ENCODE peak calls at places on chromosomes 5 and 9, in nine cellular contexts. Q is germinal center; G is NCI-H1436; X is T-cell; B is activated T-helper 9 cell treated with anti-CD3 and anti-CD28 coated beads, Interleukin-2, amount 50 U/mL, for 16 hours; T is fibroblast of lung; W is caudate nucleus; E is GM19239; J is mesendoderm. Y is an unnamed sample.

GRCh38 chr5:91848453-91848852 is 465.3 kb upstream of the ARRDC3 start:
- DNase-seq in X (no peak), E (no peak), J (peak), Q (no peak), B (no peak), G (no peak), W (no peak), T (peak), Y (no peak)

GRCh38 chr5:150060471-150060870 is 25.9 kb downstream of the CSF1R start:
- DNase-seq in B (no peak), W (no peak), E (no peak), T (no peak), G (no peak), Q (no peak), J (no peak), X (no peak), Y (no peak)

GRCh38 chr5:86880785-86881492 is 263.2 kb downstream of the COX7C start:
- DNase-seq in E (no peak), B (no peak), J (peak), G (peak), T (peak), X (no peak), W (peak), Q (peak), Y (no peak)

GRCh38 chr5:23367863-23368262 is 139.5 kb upstream of the PRDM9 start:
- DNase-seq in G (no peak), X (no peak), B (no peak), E (no peak), J (no peak), T (peak), W (no peak), Q (no peak), Y (no peak)

GRCh38 chr5:180070726-180071417 is 687 bp downstream of the RNF130 start:
- DNase-seq in W (no peak), T (peak), X (no peak), G (no peak), J (peak), Q (no peak), B (no peak), E (no peak), Y (no peak)

GRCh38 chr5:21225223-21226064 is 1237.4 kb upstream of the CDH18 start:
- DNase-seq in W (no peak), J (peak), G (no peak), T (no peak), X (no peak), B (no peak), Q (no peak), E (no peak), Y (no peak)

GRCh38 chr5:122394313-122394712 is 82.3 kb downstream of the SNCAIP start:
- DNase-seq in B (no peak), X (no peak), T (peak), E (no peak), J (no peak), W (no peak), Q (no peak), G (no peak), Y (no peak)

GRCh38 chr9:31259824-31260223 is 1124.6 kb upstream of the ACO1 start:
- DNase-seq in B (no peak), J (no peak), T (no peak), X (peak), Q (no peak), G (no peak), E (no peak), W (no peak), Y (no peak)

GRCh38 chr9:123003467-123003866 is 30.0 kb upstream of the GPR21 start:
- DNase-seq in W (no peak), Q (no peak), T (peak), G (no peak), X (no peak), B (no peak), E (no peak), J (no peak), Y (no peak)

GRCh38 chr9:77819672-77820071 is 171.6 kb upstream of the GNA14 start:
- DNase-seq in W (no peak), G (no peak), J (no peak), B (no peak), X (no peak), Q (no peak), T (peak), E (no peak), Y (no peak)

Y was measured in stimulated activated CD4-positive, alpha-beta T cell treated with anti-CD3 and anti-CD28 coated beads, Interleukin-2, amount 100 ng/mL, for 4 hours.